ENCODE peak calls at places on chromosomes 2 and 18, in six cellular contexts. D, O, F, L, Y and C are unnamed samples.

GRCh38 chr2:4673025-4673489 is 969.7 kb downstream of the DCDC2C start:
- DNase-seq in L (no peak), Y (no peak), F (no peak), O (no peak), D (no peak), C (peak)

GRCh38 chr18:49728542-49728941 is 84.8 kb downstream of the ACAA2 start:
- DNase-seq in F (no peak), D (peak), O (peak), L (peak), Y (peak), C (peak)

GRCh38 chr2:1874101-1874865 is 130.0 kb upstream of the PXDN start:
- DNase-seq in Y (no peak), D (no peak), O (no peak), F (no peak), L (no peak), C (no peak)

GRCh38 chr18:62925031-62925688 is 209.8 kb downstream of the PHLPP1 start:
- DNase-seq in L (no peak), D (no peak), Y (no peak), O (no peak), F (no peak), C (no peak)

GRCh38 chr2:16319425-16320245 is 346.0 kb downstream of the CYRIA start:
- DNase-seq in F (no peak), L (no peak), D (no peak), O (no peak), Y (no peak), C (peak)

GRCh38 chr2:215966951-215967350 is 46.4 kb downstream of the MREG start:
- DNase-seq in Y (no peak), L (no peak), F (no peak), O (no peak), D (no peak), C (no peak)

GRCh38 chr2:184596819-184597411 is 1.4 kb upstream of the ZNF804A start:
- DNase-seq in L (no peak), F (no peak), D (no peak), Y (no peak), O (peak), C (no peak)

GRCh38 chr18:48942554-48943261 is 8.1 kb downstream of the SMAD7 start:
- DNase-seq in O (peak), Y (no peak), D (no peak), F (no peak), L (no peak), C (no peak)

GRCh38 chr2:49224426-49225010 is 70.2 kb upstream of the FSHR start:
- DNase-seq in Y (no peak), O (no peak), F (no peak), L (no peak), D (no peak), C (peak)

GRCh38 chr18:34153711-34154110 is 71.0 kb downstream of the NOL4 start:
- DNase-seq in L (no peak), F (no peak), Y (no peak), O (peak), D (no peak), C (no peak)

GRCh38 chr2:52686935-52687334 is 1080.7 kb upstream of the CHAC2 start:
- DNase-seq in O (no peak), D (no peak), F (no peak), L (no peak), Y (no peak), C (no peak)

GRCh38 chr2:240819404-240820013 is 510 bp downstream of the KIF1A start:
- DNase-seq in O (no peak), L (peak), Y (no peak), F (no peak), D (peak), C (peak)

GRCh38 chr18:6414723-6415362 is at the start of gene L3MBTL4:
- DNase-seq in D (peak), L (peak), F (no peak), O (peak), Y (peak), C (no peak)

GRCh38 chr2:105812180-105813044 is 67.7 kb downstream of the NCK2 start:
- DNase-seq in D (no peak), Y (peak), O (peak), L (no peak), F (no peak), C (no peak)

GRCh38 chr2:232998666-232998985 is 14.4 kb downstream of the NGEF start:
- DNase-seq in F (no peak), Y (no peak), D (no peak), L (no peak), O (no peak), C (no peak)

GRCh38 chr2:238560234-238560633 is 133.5 kb downstream of the ASB1 start:
- DNase-seq in D (no peak), L (no peak), O (no peak), F (no peak), Y (no peak), C (no peak)

GRCh38 chr2:230668184-230668938 is 44.3 kb upstream of the CAB39 start:
- DNase-seq in L (no peak), F (no peak), D (no peak), O (no peak), Y (peak), C (no peak)

GRCh38 chr2:212299943-212300342 is 238.7 kb downstream of the ERBB4 start:
- DNase-seq in L (no peak), D (no peak), Y (no peak), O (no peak), F (no peak), C (no peak)

GRCh38 chr2:159065313-159065712 is 96.9 kb downstream of the TANC1 start:
- DNase-seq in Y (no peak), F (no peak), L (no peak), D (no peak), O (peak), C (no peak)

GRCh38 chr2:152761171-152761570 is 42.8 kb downstream of the ARL6IP6 start:
- DNase-seq in Y (no peak), L (no peak), O (no peak), D (no peak), F (no peak), C (no peak)

GRCh38 chr18:79532690-79533058 is 136.9 kb downstream of the NFATC1 start:
- DNase-seq in O (no peak), Y (no peak), F (no peak), D (no peak), L (no peak), C (no peak)

GRCh38 chr2:121650554-121650930 is 1.3 kb upstream of the CLASP1 start:
- DNase-seq in L (no peak), O (peak), D (peak), Y (no peak), F (no peak), C (no peak)

GRCh38 chr18:29191263-29191662 is 1014.3 kb upstream of the CDH2 start:
- DNase-seq in F (no peak), O (peak), Y (no peak), D (peak), L (no peak), C (peak)

GRCh38 chr2:1854747-1855146 is 110.4 kb upstream of the PXDN start:
- DNase-seq in L (peak), Y (peak), F (no peak), O (peak), D (peak), C (peak)

GRCh38 chr2:235343869-235344268 is 150.0 kb upstream of the AGAP1 start:
- DNase-seq in F (no peak), D (no peak), Y (no peak), O (no peak), L (no peak), C (no peak)

GRCh38 chr2:138365581-138365980 is 136.0 kb upstream of the SPOPL start:
- DNase-seq in D (no peak), F (no peak), L (no peak), O (no peak), Y (no peak), C (no peak)

GRCh38 chr2:240387669-240388358 is 47.6 kb upstream of the GPC1 start:
- DNase-seq in O (peak), F (no peak), L (no peak), D (no peak), Y (peak), C (peak)

GRCh38 chr2:10919776-10920606 is 8.3 kb downstream of the KCNF1 start:
- DNase-seq in F (no peak), D (no peak), Y (no peak), O (no peak), L (no peak), C (no peak)

GRCh38 chr2:24920813-24921441 is 890 bp upstream of the ADCY3 start:
- DNase-seq in Y (no peak), F (no peak), L (no peak), O (no peak), D (peak), C (no peak)

GRCh38 chr2:161709428-161709827 is 85.2 kb downstream of the SLC4A10 start:
- DNase-seq in F (no peak), Y (no peak), O (no peak), D (no peak), L (no peak), C (no peak)

GRCh38 chr2:188042412-188042811 is 249.3 kb upstream of the GULP1 start:
- DNase-seq in O (peak), D (no peak), Y (no peak), F (no peak), L (no peak), C (no peak)

GRCh38 chr2:239002591-239002959 is 154.7 kb downstream of the TWIST2 start:
- DNase-seq in Y (no peak), D (no peak), F (no peak), O (no peak), L (no peak), C (no peak)

GRCh38 chr2:38610851-38611801 is 8.4 kb upstream of the HNRNPLL start:
- DNase-seq in L (no peak), O (no peak), F (no peak), Y (no peak), D (no peak), C (no peak)

GRCh38 chr18:50203801-50204604 is 9.1 kb upstream of the MYO5B start:
- DNase-seq in Y (peak), D (peak), F (no peak), L (peak), O (peak), C (peak)

GRCh38 chr18:48771641-48772380 is 179.0 kb downstream of the SMAD7 start:
- DNase-seq in O (no peak), Y (no peak), F (no peak), D (no peak), L (no peak), C (no peak)

GRCh38 chr2:57862153-57862552 is 184.5 kb upstream of the VRK2 start:
- DNase-seq in L (no peak), D (no peak), O (no peak), Y (no peak), F (no peak), C (no peak)

GRCh38 chr2:188129677-188130076 is 162.0 kb upstream of the GULP1 start:
- DNase-seq in D (no peak), Y (no peak), L (no peak), O (no peak), F (no peak), C (no peak)

GRCh38 chr2:230827774-230828271 is 36.9 kb upstream of the ITM2C start:
- DNase-seq in D (no peak), L (no peak), F (no peak), O (no peak), Y (no peak), C (no peak)